ENCODE peak calls at places on chromosomes 3 and 15, in five cellular contexts. One of them, this sample, is unnamed.

GRCh38 chr15:35067501-35068347 is 17.4 kb downstream of the NANOGP8 start:
- DNase-seq in fibroblast of mammary gland: peak
- DNase-seq in kidney: no peak
- DNase-seq in GM20000: no peak
- DNase-seq in GM13977: no peak
- DNase-seq in this sample: no peak

GRCh38 chr15:40353697-40354096 is 2.9 kb downstream of the PHGR1 start:
- DNase-seq in fibroblast of mammary gland: no peak
- DNase-seq in GM20000: no peak
- DNase-seq in kidney: peak
- DNase-seq in GM13977: no peak
- DNase-seq in this sample: no peak

GRCh38 chr3:18409266-18409665 is 15.9 kb downstream of the SATB1 start:
- DNase-seq in GM13977: no peak
- DNase-seq in GM20000: no peak
- DNase-seq in fibroblast of mammary gland: no peak
- DNase-seq in kidney: no peak
- DNase-seq in this sample: no peak

GRCh38 chr3:36814776-36815175 is 50.4 kb upstream of the DCLK3 start:
- DNase-seq in fibroblast of mammary gland: no peak
- DNase-seq in GM20000: no peak
- DNase-seq in kidney: no peak
- DNase-seq in GM13977: no peak
- DNase-seq in this sample: no peak

GRCh38 chr3:74631341-74631740 is 16.9 kb upstream of the CNTN3 start:
- DNase-seq in kidney: no peak
- DNase-seq in GM13977: no peak
- DNase-seq in fibroblast of mammary gland: no peak
- DNase-seq in GM20000: no peak
- DNase-seq in this sample: no peak

GRCh38 chr3:96756516-96756915 is 57.9 kb upstream of the EPHA6 start:
- DNase-seq in kidney: no peak
- DNase-seq in GM20000: no peak
- DNase-seq in fibroblast of mammary gland: no peak
- DNase-seq in GM13977: no peak
- DNase-seq in this sample: no peak

GRCh38 chr3:108946292-108947290 is 7.1 kb downstream of the GUCA1C start:
- DNase-seq in GM20000: no peak
- DNase-seq in GM13977: no peak
- DNase-seq in kidney: no peak
- DNase-seq in fibroblast of mammary gland: peak
- DNase-seq in this sample: peak

GRCh38 chr3:14544282-14545250 is 4.4 kb upstream of the GRIP2 start:
- DNase-seq in fibroblast of mammary gland: no peak
- DNase-seq in GM13977: no peak
- DNase-seq in kidney: peak
- DNase-seq in GM20000: no peak
- DNase-seq in this sample: no peak

GRCh38 chr15:39130556-39131379 is 450.1 kb upstream of the THBS1 start:
- DNase-seq in GM20000: no peak
- DNase-seq in fibroblast of mammary gland: peak
- DNase-seq in kidney: no peak
- DNase-seq in GM13977: no peak
- DNase-seq in this sample: no peak

GRCh38 chr3:111691293-111691909 is 96.3 kb upstream of the ZBED2 start:
- DNase-seq in kidney: no peak
- DNase-seq in GM20000: no peak
- DNase-seq in fibroblast of mammary gland: peak
- DNase-seq in GM13977: peak
- DNase-seq in this sample: peak

GRCh38 chr3:156750874-156751245 is 75.3 kb upstream of the LEKR1 start:
- DNase-seq in GM20000: no peak
- DNase-seq in GM13977: no peak
- DNase-seq in kidney: no peak
- DNase-seq in fibroblast of mammary gland: peak
- DNase-seq in this sample: peak

GRCh38 chr3:180048840-180049239 is 12.1 kb upstream of the PEX5L start:
- DNase-seq in kidney: no peak
- DNase-seq in GM20000: no peak
- DNase-seq in fibroblast of mammary gland: peak
- DNase-seq in GM13977: no peak
- DNase-seq in this sample: peak

GRCh38 chr15:76058714-76059319 is 968 bp upstream of the TMEM266 start:
- DNase-seq in fibroblast of mammary gland: peak
- DNase-seq in kidney: no peak
- DNase-seq in GM20000: peak
- DNase-seq in GM13977: peak
- DNase-seq in this sample: peak

GRCh38 chr3:140573011-140573410 is 104.9 kb upstream of the TRIM42 start:
- DNase-seq in kidney: no peak
- DNase-seq in GM20000: no peak
- DNase-seq in fibroblast of mammary gland: no peak
- DNase-seq in GM13977: no peak
- DNase-seq in this sample: no peak

GRCh38 chr15:64547275-64547674 is 86.9 kb downstream of the ZNF609 start:
- DNase-seq in GM13977: no peak
- DNase-seq in fibroblast of mammary gland: no peak
- DNase-seq in kidney: no peak
- DNase-seq in GM20000: no peak
- DNase-seq in this sample: no peak

GRCh38 chr3:183775781-183776180 is 49.6 kb downstream of the MAP6D1 start:
- DNase-seq in GM13977: no peak
- DNase-seq in GM20000: no peak
- DNase-seq in kidney: no peak
- DNase-seq in fibroblast of mammary gland: no peak
- DNase-seq in this sample: no peak

GRCh38 chr15:67024322-67024997 is 40.9 kb upstream of the SMAD3 start:
- DNase-seq in GM13977: no peak
- DNase-seq in kidney: peak
- DNase-seq in fibroblast of mammary gland: peak
- DNase-seq in GM20000: no peak
- DNase-seq in this sample: peak

GRCh38 chr3:100833483-100833882 is 124.2 kb downstream of the TFG start:
- DNase-seq in GM13977: no peak
- DNase-seq in GM20000: no peak
- DNase-seq in fibroblast of mammary gland: no peak
- DNase-seq in kidney: no peak
- DNase-seq in this sample: no peak

GRCh38 chr3:196608693-196609092 is 30.8 kb upstream of the NRROS start:
- DNase-seq in fibroblast of mammary gland: no peak
- DNase-seq in GM13977: no peak
- DNase-seq in kidney: no peak
- DNase-seq in GM20000: no peak
- DNase-seq in this sample: no peak

GRCh38 chr3:127174715-127175140 is 18.2 kb upstream of the PRR23E start:
- DNase-seq in GM13977: no peak
- DNase-seq in GM20000: no peak
- DNase-seq in kidney: no peak
- DNase-seq in fibroblast of mammary gland: no peak
- DNase-seq in this sample: no peak

GRCh38 chr3:195771651-195772300 is 40.0 kb downstream of the MUC4 start:
- DNase-seq in GM13977: no peak
- DNase-seq in kidney: peak
- DNase-seq in fibroblast of mammary gland: no peak
- DNase-seq in GM20000: peak
- DNase-seq in this sample: no peak

DNA sequence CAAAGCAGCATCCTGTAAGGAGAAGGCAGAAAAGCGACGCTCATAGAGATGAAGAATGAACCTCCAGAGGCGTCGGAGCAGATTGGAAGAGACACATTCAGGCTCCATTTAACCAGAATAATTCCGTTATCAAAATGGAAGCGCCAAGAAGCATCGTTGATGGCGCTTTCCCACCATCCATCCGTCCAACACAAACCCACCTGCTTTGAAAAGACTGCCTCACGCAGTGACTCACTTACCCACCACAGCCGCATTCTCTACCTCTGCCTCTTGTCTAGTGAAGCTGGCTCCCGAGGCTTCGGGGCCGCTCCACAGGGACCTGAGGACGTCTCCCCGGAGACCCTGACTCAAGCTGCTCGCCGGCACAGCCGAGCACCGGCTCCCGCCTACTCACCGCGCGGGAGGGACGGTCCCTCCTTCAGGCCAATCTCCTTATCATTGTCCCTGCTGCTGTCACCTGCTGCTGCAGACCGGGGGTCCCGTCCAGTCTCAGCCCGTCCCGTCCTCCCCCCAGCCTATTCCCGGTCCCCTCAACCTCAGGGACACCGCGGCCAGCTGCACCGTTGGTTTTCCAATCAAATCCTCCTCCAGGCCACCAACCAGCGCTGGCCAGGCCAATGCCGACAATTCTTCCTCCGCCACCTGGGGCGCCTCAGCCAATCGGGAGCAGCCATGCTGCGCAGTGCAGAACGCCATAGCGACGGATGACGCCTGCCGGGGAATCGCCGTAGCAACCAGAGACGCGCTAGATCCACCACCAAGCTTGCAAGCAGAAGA is at the start of gene NEK10:
- DNase-seq in GM13977: peak
- DNase-seq in kidney: peak
- DNase-seq in GM20000: peak
- DNase-seq in fibroblast of mammary gland: peak
- DNase-seq in this sample: peak
- TF ChIP-seq CTCF in GM13977: no peak
- TF ChIP-seq CTCF in kidney: peak
- TF ChIP-seq CTCF in GM20000: no peak
- TF ChIP-seq CTCF in fibroblast of mammary gland: no peak
- TF ChIP-seq CTCF in this sample: no peak

GRCh38 chr15:74816624-74817369 is 4.2 kb downstream of the LMAN1L start:
- DNase-seq in GM13977: no peak
- DNase-seq in GM20000: no peak
- DNase-seq in kidney: no peak
- DNase-seq in fibroblast of mammary gland: no peak
- DNase-seq in this sample: no peak
- TF ChIP-seq CTCF in GM13977: no peak
- TF ChIP-seq CTCF in GM20000: no peak
- TF ChIP-seq CTCF in kidney: no peak
- TF ChIP-seq CTCF in fibroblast of mammary gland: no peak
- TF ChIP-seq CTCF in this sample: no peak

DNA sequence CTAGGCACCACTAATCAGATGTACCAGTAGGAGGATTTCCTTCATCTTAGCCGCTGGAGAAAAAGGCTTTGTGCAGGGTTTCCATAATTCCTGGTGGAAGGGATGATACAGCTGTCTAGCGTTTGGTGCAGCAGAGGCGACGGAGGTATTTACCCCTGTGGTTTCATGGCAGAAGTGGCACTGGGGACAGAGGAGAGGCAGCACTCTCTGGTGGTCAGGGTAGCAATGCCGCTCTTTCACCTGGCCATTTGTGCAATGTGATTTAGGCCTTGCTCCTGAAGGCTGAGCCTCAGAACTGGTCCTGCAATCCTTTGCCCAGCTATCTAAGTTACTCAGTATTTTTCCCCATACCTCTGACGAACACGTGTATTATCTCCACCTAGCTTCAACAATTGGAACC is 47.1 kb upstream of the BNIP2 start:
- DNase-seq in fibroblast of mammary gland: no peak
- DNase-seq in GM13977: peak
- DNase-seq in kidney: no peak
- DNase-seq in GM20000: no peak
- DNase-seq in this sample: no peak
- TF ChIP-seq CTCF in fibroblast of mammary gland: peak
- TF ChIP-seq CTCF in GM13977: peak
- TF ChIP-seq CTCF in kidney: no peak
- TF ChIP-seq CTCF in GM20000: no peak
- TF ChIP-seq CTCF in this sample: no peak

GRCh38 chr3:114155370-114155821 is 23.5 kb downstream of the DRD3 start:
- DNase-seq in GM20000: peak
- DNase-seq in GM13977: peak
- DNase-seq in kidney: no peak
- DNase-seq in fibroblast of mammary gland: peak
- DNase-seq in this sample: peak
- TF ChIP-seq CTCF in GM20000: peak
- TF ChIP-seq CTCF in GM13977: peak
- TF ChIP-seq CTCF in kidney: peak
- TF ChIP-seq CTCF in fibroblast of mammary gland: peak
- TF ChIP-seq CTCF in this sample: peak

DNA sequence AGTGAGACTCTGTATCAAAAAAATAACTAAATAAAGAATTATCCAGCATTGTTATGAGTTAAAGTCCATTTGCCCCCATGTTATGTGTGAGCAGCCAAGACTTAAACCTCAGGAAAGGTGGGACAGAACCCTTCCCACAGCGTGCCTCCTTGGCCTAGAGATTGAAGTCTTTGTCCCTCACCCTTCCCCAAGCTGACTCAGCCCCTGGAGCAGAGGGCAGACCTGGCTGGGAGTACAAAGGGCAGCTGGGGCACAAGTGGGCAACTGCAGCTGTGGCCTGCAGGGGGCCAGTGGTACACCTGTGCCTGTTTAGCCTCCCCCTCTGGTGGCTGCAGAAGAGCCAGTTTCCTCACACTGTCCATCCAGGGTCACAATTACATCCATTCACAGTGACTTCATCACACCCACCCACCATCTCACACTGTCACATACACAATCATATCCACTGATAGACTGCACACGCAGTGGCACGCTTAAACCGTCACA is 940 bp upstream of the ACY1 start:
- DNase-seq in fibroblast of mammary gland: no peak
- DNase-seq in kidney: no peak
- DNase-seq in GM20000: peak
- DNase-seq in GM13977: peak
- DNase-seq in this sample: no peak
- TF ChIP-seq CTCF in fibroblast of mammary gland: peak
- TF ChIP-seq CTCF in kidney: peak
- TF ChIP-seq CTCF in GM20000: peak
- TF ChIP-seq CTCF in GM13977: peak
- TF ChIP-seq CTCF in this sample: peak

GRCh38 chr3:48564667-48565066 is 1.1 kb upstream of the UCN2 start:
- DNase-seq in fibroblast of mammary gland: no peak
- DNase-seq in GM20000: no peak
- DNase-seq in kidney: no peak
- DNase-seq in GM13977: no peak
- DNase-seq in this sample: no peak

GRCh38 chr3:48562367-48563095 is 1.1 kb downstream of the UCN2 start:
- DNase-seq in fibroblast of mammary gland: no peak
- DNase-seq in GM20000: no peak
- DNase-seq in GM13977: no peak
- DNase-seq in kidney: no peak
- DNase-seq in this sample: no peak

GRCh38 chr3:48563382-48563918 is at the start of gene UCN2:
- DNase-seq in kidney: no peak
- DNase-seq in GM13977: no peak
- DNase-seq in fibroblast of mammary gland: peak
- DNase-seq in GM20000: no peak
- DNase-seq in this sample: peak

GRCh38 chr3:48565186-48565585 is 1.6 kb upstream of the UCN2 start:
- DNase-seq in kidney: no peak
- DNase-seq in fibroblast of mammary gland: no peak
- DNase-seq in GM20000: no peak
- DNase-seq in GM13977: no peak
- DNase-seq in this sample: no peak

GRCh38 chr3:48564022-48564421 is 441 bp upstream of the UCN2 start:
- DNase-seq in fibroblast of mammary gland: peak
- DNase-seq in GM13977: no peak
- DNase-seq in kidney: no peak
- DNase-seq in GM20000: no peak
- DNase-seq in this sample: peak
- TF ChIP-seq CTCF in fibroblast of mammary gland: no peak
- TF ChIP-seq CTCF in GM13977: no peak
- TF ChIP-seq CTCF in kidney: no peak
- TF ChIP-seq CTCF in GM20000: no peak
- TF ChIP-seq CTCF in this sample: no peak

GRCh38 chr3:54781728-54782127 is 146.1 kb downstream of the LRTM1 start:
- DNase-seq in kidney: no peak
- DNase-seq in GM20000: no peak
- DNase-seq in GM13977: no peak
- DNase-seq in fibroblast of mammary gland: no peak
- DNase-seq in this sample: no peak
- TF ChIP-seq CTCF in kidney: no peak
- TF ChIP-seq CTCF in GM20000: no peak
- TF ChIP-seq CTCF in GM13977: no peak
- TF ChIP-seq CTCF in fibroblast of mammary gland: no peak
- TF ChIP-seq CTCF in this sample: no peak

GRCh38 chr3:172987268-172987667 is 153.8 kb downstream of the SPATA16 start:
- DNase-seq in fibroblast of mammary gland: no peak
- DNase-seq in GM20000: no peak
- DNase-seq in kidney: no peak
- DNase-seq in GM13977: no peak
- DNase-seq in this sample: no peak
- TF ChIP-seq CTCF in fibroblast of mammary gland: peak
- TF ChIP-seq CTCF in GM20000: peak
- TF ChIP-seq CTCF in kidney: no peak
- TF ChIP-seq CTCF in GM13977: peak
- TF ChIP-seq CTCF in this sample: no peak